ENCODE peak calls at places on chromosomes 6 and 20, in four cellular contexts. F, O, H and C are unnamed samples.

GRCh38 chr20:29497261-29497671 is 1760.2 kb upstream of the DEFB115 start:
- DNase-seq in F (peak), H (peak), O (no peak), C (peak)

GRCh38 chr6:158926429-158926828 is 73.6 kb downstream of the RSPH3 start:
- DNase-seq in F (peak), H (no peak), O (no peak), C (peak)

GRCh38 chr20:10603971-10604864 is 69.6 kb downstream of the JAG1 start:
- DNase-seq in F (peak), H (peak), O (peak), C (peak)

GRCh38 chr6:48389146-48390043 is 278.4 kb upstream of the PTCHD4 start:
- DNase-seq in F (no peak), O (peak), H (no peak), C (no peak)

GRCh38 chr20:17505664-17506517 is 25.3 kb downstream of the BFSP1 start:
- DNase-seq in F (peak), H (no peak), O (no peak), C (peak)

GRCh38 chr6:157668034-157668401 is 155.0 kb upstream of the SNX9 start:
- DNase-seq in H (no peak), F (no peak), O (no peak), C (no peak)

GRCh38 chr6:153088796-153089195 is 42.3 kb downstream of the RGS17 start:
- DNase-seq in H (no peak), O (no peak), F (no peak), C (no peak)

GRCh38 chr6:86782328-86782727 is 155.0 kb upstream of the HTR1E start:
- DNase-seq in O (no peak), F (no peak), H (no peak), C (no peak)

GRCh38 chr6:127547909-127548649 is 28.9 kb upstream of the C6orf58 start:
- DNase-seq in H (no peak), F (peak), O (no peak), C (peak)

GRCh38 chr20:13336308-13337089 is 115.4 kb downstream of the ISM1 start:
- DNase-seq in F (no peak), O (no peak), H (no peak), C (no peak)

GRCh38 chr6:2853766-2854393 is 12.2 kb upstream of the SERPINB1 start:
- DNase-seq in F (peak), O (peak), H (peak), C (peak)

GRCh38 chr6:114707081-114707480 is 364.3 kb upstream of the HS3ST5 start:
- DNase-seq in F (no peak), H (no peak), O (no peak), C (no peak)

GRCh38 chr6:76701610-76702009 is 629.1 kb upstream of the IMPG1 start:
- DNase-seq in H (no peak), O (no peak), F (peak), C (no peak)

GRCh38 chr6:125104425-125104824 is 49.1 kb upstream of the TPD52L1 start:
- DNase-seq in F (peak), O (no peak), H (peak), C (peak)

GRCh38 chr6:149043476-149044130 is 273.9 kb upstream of the TAB2 start:
- DNase-seq in O (no peak), F (peak), H (no peak), C (no peak)
- TF ChIP-seq CTCF in O (no peak), F (peak), H (no peak), C (peak)

GRCh38 chr20:50517817-50518154 is 7.6 kb downstream of the PTPN1 start:
- DNase-seq in H (no peak), O (no peak), F (no peak), C (no peak)
- H3K4me3 ChIP-seq in H (no peak), O (no peak), F (no peak), C (no peak)

DNA sequence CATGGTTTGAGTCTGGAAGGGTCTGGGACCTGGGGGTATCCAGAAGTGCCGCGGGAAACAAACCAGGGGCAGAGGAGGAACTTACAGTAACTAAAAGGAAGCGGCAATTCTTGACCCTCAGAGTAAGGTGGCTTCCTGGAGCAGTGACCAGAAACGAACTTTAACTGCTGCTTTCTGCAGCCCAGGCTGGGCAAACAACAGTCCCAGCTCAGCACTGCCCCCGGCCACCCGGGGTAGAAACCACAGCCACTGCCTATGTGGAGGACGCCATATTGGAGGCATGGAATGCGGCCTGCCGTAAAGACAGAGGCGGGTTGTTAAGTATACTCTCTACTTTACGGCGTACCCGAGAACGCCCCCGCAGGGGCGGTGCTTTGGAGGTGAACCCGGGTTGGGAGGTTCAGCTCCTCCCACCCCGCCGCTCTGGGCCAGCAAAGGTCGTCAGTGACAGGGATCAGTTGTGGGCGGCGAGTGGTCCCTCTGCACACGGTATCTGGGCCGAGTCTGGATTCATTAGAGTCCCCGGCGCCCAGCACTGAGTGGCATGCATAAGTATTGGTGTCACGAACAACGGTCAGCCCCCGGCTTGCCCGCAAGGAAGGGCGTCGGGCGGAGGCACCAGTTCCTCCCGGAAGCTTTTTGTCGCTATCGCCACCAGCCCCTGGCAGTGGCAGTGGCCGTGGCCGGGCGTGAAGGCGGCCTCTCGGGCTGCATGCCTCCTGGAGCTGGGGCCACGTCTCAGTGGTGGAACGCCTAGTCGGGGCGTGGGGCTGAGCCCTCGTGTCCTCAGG is at the start of gene PDSS2:
- DNase-seq in O (peak), F (peak), H (peak), C (peak)
- TF ChIP-seq CTCF in O (peak), F (peak), H (no peak), C (peak)

GRCh38 chr20:48360338-48360698 is 467.5 kb downstream of the PREX1 start:
- DNase-seq in O (peak), F (no peak), H (no peak), C (no peak)
- H3K4me3 ChIP-seq in O (no peak), F (no peak), H (no peak), C (no peak)